ENCODE peak calls at places on chromosomes 12 and 14, in seven cellular contexts. Q is NCI-H1436 treated with DMSO at 0.1 percent for 48 hours; R is stimulated activated CD4-positive, alpha-beta T cell treated with anti-CD3 and anti-CD28 coated beads, Interleukin-1b, Interleukin-23, amount 100 ng/mL, for 4 hours; B is stimulated activated CD8-positive, alpha-beta memory T cell treated with anti-CD3 and anti-CD28 coated beads, Interleukin-7, amount 100 ng/mL, for 24 hours; G is naive thymus-derived CD4-positive, alpha-beta T cell; M is Right ventricle myocardium inferior; I is Ammon's horn. Y is an unnamed sample.

GRCh38 chr12:52228366-52228765 is 4.7 kb upstream of the KRT7 start:
- DNase-seq in R (no peak), I (no peak), B (no peak), M (no peak), G (no peak), Q (no peak), Y (no peak)

GRCh38 chr14:50812856-50813543 is 18.0 kb downstream of the NIN start:
- DNase-seq in M (no peak), G (no peak), R (no peak), I (no peak), Q (no peak), B (no peak), Y (no peak)

GRCh38 chr12:28331130-28331529 is 140.9 kb downstream of the CCDC91 start:
- DNase-seq in I (no peak), Q (no peak), M (no peak), G (no peak), R (no peak), B (no peak), Y (no peak)

GRCh38 chr14:71236430-71236829 is 329.2 kb downstream of the PCNX1 start:
- DNase-seq in B (no peak), G (no peak), M (no peak), I (no peak), Q (no peak), R (no peak), Y (no peak)

GRCh38 chr12:4154672-4155225 is 118.8 kb upstream of the CCND2 start:
- DNase-seq in M (no peak), G (no peak), I (no peak), Q (no peak), B (no peak), R (no peak), Y (no peak)

GRCh38 chr14:36161781-36162180 is 14.7 kb downstream of the PTCSC3 start:
- DNase-seq in Q (no peak), B (no peak), I (no peak), R (no peak), G (no peak), M (no peak), Y (no peak)

GRCh38 chr12:46555379-46555778 is 182.8 kb upstream of the SLC38A2 start:
- DNase-seq in M (no peak), R (no peak), I (no peak), Q (no peak), B (no peak), G (no peak), Y (peak; percentile 61)

GRCh38 chr12:121697093-121697698 is 15.4 kb upstream of the TMEM120B start:
- DNase-seq in B (no peak), R (no peak), I (peak; percentile 39), G (peak; percentile 66), M (no peak), Q (no peak), Y (peak; percentile 61)

GRCh38 chr14:102285106-102285505 is 19.9 kb downstream of the MOK start:
- DNase-seq in I (no peak), G (no peak), B (no peak), Q (no peak), M (no peak), R (no peak), Y (no peak)

Y was measured in MCF 10A.